ENCODE peak calls at places on chromosomes 1 and 21, in ten cellular contexts. U, Z, T, I, S, O, N, P, K and L are unnamed samples.

GRCh38 chr1:196608401-196609113 is at the start of gene KCNT2:
- DNase-seq in U (peak; percentile 88), Z (peak; percentile 31), T (peak; percentile 31), I (peak; percentile 67), S (peak; percentile 97), O (peak; percentile 99), N (peak; percentile 69), P (no peak), K (no peak), L (no peak)

GRCh38 chr1:109567823-109568222 is 19.4 kb downstream of the GNAI3 start:
- DNase-seq in U (no peak), Z (no peak), T (no peak), I (no peak), S (no peak), O (no peak), N (no peak), P (no peak), K (no peak), L (no peak)

GRCh38 chr1:4032571-4032970 is 132.5 kb upstream of the C1orf174 start:
- DNase-seq in U (no peak), Z (no peak), T (no peak), I (no peak), S (no peak), O (no peak), N (no peak), P (no peak), K (no peak), L (no peak)

GRCh38 chr21:24160528-24160927 is 1446.8 kb downstream of the MRPL39 start:
- DNase-seq in U (no peak), Z (no peak), T (no peak), I (no peak), S (no peak), O (no peak), N (no peak), P (no peak), K (no peak), L (no peak)

GRCh38 chr1:29698033-29698432 is 461.7 kb downstream of the PTPRU start:
- DNase-seq in U (no peak), Z (peak; percentile 17), T (no peak), I (no peak), S (peak; percentile 68), O (peak; percentile 83), N (peak; percentile 60), P (no peak), K (no peak), L (peak; percentile 34)

GRCh38 chr21:43362306-43362927 is 64.5 kb downstream of the SIK1 start:
- DNase-seq in U (peak; percentile 85), Z (peak; percentile 56), T (peak; percentile 77), I (peak; percentile 84), S (no peak), O (peak; percentile 59), N (peak; percentile 80), P (peak; percentile 82), K (peak; percentile 34), L (no peak)

GRCh38 chr1:12616709-12617373 is 1.2 kb downstream of the DHRS3 start:
- DNase-seq in U (no peak), Z (peak; percentile 47), T (peak; percentile 42), I (peak; percentile 39), S (no peak), O (no peak), N (peak; percentile 79), P (no peak), K (no peak), L (no peak)

GRCh38 chr1:184447651-184448185 is 60.9 kb downstream of the C1orf21 start:
- DNase-seq in U (no peak), Z (no peak), T (no peak), I (no peak), S (no peak), O (no peak), N (no peak), P (no peak), K (no peak), L (no peak)

GRCh38 chr1:12539705-12540579 is 78.1 kb downstream of the DHRS3 start:
- DNase-seq in U (peak; percentile 78), Z (peak; percentile 45), T (peak; percentile 69), I (peak; percentile 81), S (no peak), O (peak; percentile 77), N (peak; percentile 77), P (peak; percentile 81), K (no peak), L (no peak)

GRCh38 chr1:193009501-193009900 is 49.7 kb downstream of the UCHL5 start:
- DNase-seq in U (no peak), Z (no peak), T (no peak), I (no peak), S (no peak), O (no peak), N (no peak), P (no peak), K (no peak), L (no peak)

GRCh38 chr1:6245869-6246496 is 2.0 kb downstream of the HES3 start:
- DNase-seq in U (no peak), Z (peak; percentile 68), T (peak; percentile 41), I (no peak), S (no peak), O (peak; percentile 94), N (no peak), P (no peak), K (no peak), L (no peak)

DNA sequence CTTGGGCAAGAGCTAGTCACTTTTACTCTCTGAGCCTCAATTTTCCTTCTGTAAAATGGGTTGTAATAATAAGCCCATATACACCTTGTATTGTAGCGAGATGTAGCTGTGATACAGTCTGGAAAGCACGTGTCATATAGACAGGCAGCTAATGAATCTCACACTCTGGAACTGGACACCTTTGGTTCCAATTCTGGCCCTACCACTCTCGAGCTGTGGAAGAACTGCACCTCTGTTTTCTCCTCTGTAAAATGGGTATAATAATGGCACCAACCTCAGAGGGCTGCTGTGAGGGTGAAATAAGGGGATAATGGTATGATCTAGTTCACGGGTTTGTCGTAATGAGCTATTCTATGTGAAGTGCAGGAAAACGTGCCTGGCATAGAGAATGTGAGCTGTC is 668 bp upstream of the PADI4 start:
- DNase-seq in U (no peak), Z (no peak), T (no peak), I (no peak), S (no peak), O (no peak), N (no peak), P (no peak), K (no peak), L (no peak)
- H3K4me1 ChIP-seq in U (peaks cover 8% of the 10 kb centered on the region), Z (no peaks in the 10 kb centered on the region), T (no peaks in the 10 kb centered on the region), I (no peaks in the 10 kb centered on the region), S (peaks cover 12% of the 10 kb centered on the region), O (peaks cover 13% of the 10 kb centered on the region), N (no peaks in the 10 kb centered on the region), P (no peaks in the 10 kb centered on the region), K (peaks cover 21% of the 10 kb centered on the region), L (peaks cover 73% of the 10 kb centered on the region)

GRCh38 chr21:44681861-44682579 is at the start of gene KRTAP12-1:
- DNase-seq in U (no peak), Z (no peak), T (no peak), I (no peak), S (no peak), O (no peak), N (no peak), P (no peak), K (no peak), L (no peak)

GRCh38 chr21:44682580-44683151 is 703 bp upstream of the KRTAP12-1 start:
- DNase-seq in U (no peak), Z (no peak), T (no peak), I (no peak), S (no peak), O (no peak), N (no peak), P (no peak), K (no peak), L (no peak)

GRCh38 chr21:44684077-44684476 is 2.1 kb upstream of the KRTAP12-1 start:
- DNase-seq in U (no peak), Z (no peak), T (no peak), I (no peak), S (no peak), O (no peak), N (no peak), P (no peak), K (no peak), L (no peak)

GRCh38 chr21:44686000-44686781 is 4.2 kb upstream of the KRTAP12-1 start:
- DNase-seq in U (no peak), Z (no peak), T (no peak), I (no peak), S (no peak), O (peak; percentile 27), N (peak; percentile 53), P (no peak), K (no peak), L (no peak)

DNA sequence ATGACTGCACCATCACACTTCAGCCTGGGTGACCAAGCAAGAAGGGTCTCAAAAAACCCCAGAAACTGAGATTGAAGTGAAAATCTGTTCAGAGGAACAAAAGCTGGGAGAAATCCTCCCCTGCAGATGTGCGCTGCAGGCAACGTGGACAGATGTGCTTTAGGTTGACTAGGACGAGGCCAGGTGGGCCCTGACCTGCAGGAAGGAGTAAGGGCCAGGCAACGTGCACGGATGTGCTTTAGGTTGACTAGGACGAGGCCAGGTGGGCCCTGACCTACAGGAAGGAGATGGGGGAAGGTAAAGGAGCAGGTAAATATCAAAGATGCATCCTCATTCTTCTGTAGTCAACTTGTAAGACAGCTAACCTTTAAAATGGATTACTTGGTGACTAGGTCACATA is 2.5 kb upstream of the KRTAP12-1 start:
- DNase-seq in U (no peak), Z (no peak), T (no peak), I (no peak), S (no peak), O (no peak), N (no peak), P (no peak), K (no peak), L (no peak)
- H3K4me1 ChIP-seq in U (no peaks in the 10 kb centered on the region), Z (no peaks in the 10 kb centered on the region), T (no peaks in the 10 kb centered on the region), I (no peaks in the 10 kb centered on the region), S (peaks cover 11% of the 10 kb centered on the region), O (peaks cover 6% of the 10 kb centered on the region), N (no peaks in the 10 kb centered on the region), P (no peaks in the 10 kb centered on the region), K (no peaks in the 10 kb centered on the region), L (no peaks in the 10 kb centered on the region)

GRCh38 chr1:32028746-32029145 is 15.1 kb downstream of the KHDRBS1 start:
- DNase-seq in U (no peak), Z (no peak), T (no peak), I (no peak), S (no peak), O (no peak), N (no peak), P (no peak), K (no peak), L (no peak)

GRCh38 chr1:32025515-32025914 is 11.8 kb downstream of the KHDRBS1 start:
- DNase-seq in U (no peak), Z (no peak), T (no peak), I (no peak), S (no peak), O (no peak), N (no peak), P (no peak), K (no peak), L (no peak)

GRCh38 chr1:32020338-32020737 is 6.7 kb downstream of the KHDRBS1 start:
- DNase-seq in U (no peak), Z (no peak), T (no peak), I (no peak), S (no peak), O (no peak), N (no peak), P (no peak), K (no peak), L (no peak)

GRCh38 chr1:32023351-32023750 is 9.7 kb downstream of the KHDRBS1 start:
- DNase-seq in U (no peak), Z (no peak), T (no peak), I (no peak), S (no peak), O (no peak), N (no peak), P (no peak), K (no peak), L (no peak)
- H3K4me1 ChIP-seq in U (peaks cover 23% of the 10 kb centered on the region), Z (peaks cover 47% of the 10 kb centered on the region), T (peaks cover 53% of the 10 kb centered on the region), I (peaks cover 72% of the 10 kb centered on the region), S (peaks cover 6% of the 10 kb centered on the region), O (no peaks in the 10 kb centered on the region), N (peaks cover 43% of the 10 kb centered on the region), P (peaks cover 8% of the 10 kb centered on the region), K (peaks cover 40% of the 10 kb centered on the region), L (peaks cover 12% of the 10 kb centered on the region)

GRCh38 chr1:24504560-24504959 is 1.9 kb downstream of the RCAN3 start:
- DNase-seq in U (no peak), Z (no peak), T (no peak), I (no peak), S (no peak), O (no peak), N (no peak), P (no peak), K (no peak), L (no peak)
- H3K4me1 ChIP-seq in U (no peaks in the 10 kb centered on the region), Z (peaks cover 4% of the 10 kb centered on the region), T (peaks cover 4% of the 10 kb centered on the region), I (peaks cover 26% of the 10 kb centered on the region), S (peaks cover 7% of the 10 kb centered on the region), O (peaks cover 37% of the 10 kb centered on the region), N (peaks cover 13% of the 10 kb centered on the region), P (no peaks in the 10 kb centered on the region), K (peaks cover 13% of the 10 kb centered on the region), L (peaks cover 6% of the 10 kb centered on the region)